ENCODE peak calls at places on chromosomes 1 and 21, in seven cellular contexts. One of them, this sample, is unnamed.

GRCh38 chr1:58293388-58293787 is 253.1 kb downstream of the OMA1 start:
- DNase-seq in choroid plexus epithelial cell: no peak
- DNase-seq in fibroblast of pulmonary artery: no peak
- DNase-seq in BE2C: no peak
- DNase-seq in D721Med: no peak
- DNase-seq in left ventricle myocardium inferior: no peak
- DNase-seq in progenitor cell of endocrine pancreas: no peak
- DNase-seq in this sample: no peak

GRCh38 chr1:20312310-20312709 is 21.6 kb downstream of the VWA5B1 start:
- DNase-seq in choroid plexus epithelial cell: no peak
- DNase-seq in fibroblast of pulmonary artery: no peak
- DNase-seq in BE2C: no peak
- DNase-seq in D721Med: no peak
- DNase-seq in left ventricle myocardium inferior: no peak
- DNase-seq in progenitor cell of endocrine pancreas: no peak
- DNase-seq in this sample: no peak

GRCh38 chr1:2948751-2949680 is 72.3 kb upstream of the ACTRT2 start:
- DNase-seq in choroid plexus epithelial cell: no peak
- DNase-seq in fibroblast of pulmonary artery: no peak
- DNase-seq in BE2C: no peak
- DNase-seq in D721Med: no peak
- DNase-seq in left ventricle myocardium inferior: peak
- DNase-seq in progenitor cell of endocrine pancreas: no peak
- DNase-seq in this sample: no peak

GRCh38 chr1:28776341-28776740 is 35.6 kb upstream of the OPRD1 start:
- DNase-seq in choroid plexus epithelial cell: no peak
- DNase-seq in fibroblast of pulmonary artery: no peak
- DNase-seq in BE2C: no peak
- DNase-seq in D721Med: no peak
- DNase-seq in left ventricle myocardium inferior: no peak
- DNase-seq in progenitor cell of endocrine pancreas: no peak
- DNase-seq in this sample: no peak

GRCh38 chr1:15703562-15703961 is 19.4 kb downstream of the PLEKHM2 start:
- DNase-seq in choroid plexus epithelial cell: peak
- DNase-seq in fibroblast of pulmonary artery: peak
- DNase-seq in BE2C: no peak
- DNase-seq in D721Med: no peak
- DNase-seq in left ventricle myocardium inferior: peak
- DNase-seq in progenitor cell of endocrine pancreas: no peak
- DNase-seq in this sample: peak

GRCh38 chr1:53186533-53186932 is 10.1 kb upstream of the CPT2 start:
- DNase-seq in choroid plexus epithelial cell: no peak
- DNase-seq in fibroblast of pulmonary artery: no peak
- DNase-seq in BE2C: no peak
- DNase-seq in D721Med: no peak
- DNase-seq in left ventricle myocardium inferior: no peak
- DNase-seq in progenitor cell of endocrine pancreas: no peak
- DNase-seq in this sample: no peak

GRCh38 chr1:107546571-107546970 is 405.7 kb downstream of the NTNG1 start:
- DNase-seq in choroid plexus epithelial cell: no peak
- DNase-seq in fibroblast of pulmonary artery: no peak
- DNase-seq in BE2C: no peak
- DNase-seq in D721Med: no peak
- DNase-seq in left ventricle myocardium inferior: no peak
- DNase-seq in progenitor cell of endocrine pancreas: no peak
- DNase-seq in this sample: no peak

GRCh38 chr1:26862781-26863676 is at the start of gene SFN:
- DNase-seq in choroid plexus epithelial cell: no peak
- DNase-seq in fibroblast of pulmonary artery: no peak
- DNase-seq in BE2C: no peak
- DNase-seq in D721Med: no peak
- DNase-seq in left ventricle myocardium inferior: no peak
- DNase-seq in progenitor cell of endocrine pancreas: no peak
- DNase-seq in this sample: no peak

GRCh38 chr1:221887091-221887746 is 145.3 kb upstream of the DUSP10 start:
- DNase-seq in choroid plexus epithelial cell: peak
- DNase-seq in fibroblast of pulmonary artery: peak
- DNase-seq in BE2C: peak
- DNase-seq in D721Med: no peak
- DNase-seq in left ventricle myocardium inferior: peak
- DNase-seq in progenitor cell of endocrine pancreas: no peak
- DNase-seq in this sample: no peak

GRCh38 chr1:208557046-208557445 is 312.9 kb upstream of the PLXNA2 start:
- DNase-seq in choroid plexus epithelial cell: no peak
- DNase-seq in fibroblast of pulmonary artery: no peak
- DNase-seq in BE2C: no peak
- DNase-seq in D721Med: no peak
- DNase-seq in left ventricle myocardium inferior: no peak
- DNase-seq in progenitor cell of endocrine pancreas: no peak
- DNase-seq in this sample: no peak

GRCh38 chr1:59393211-59394180 is 96.6 kb downstream of the FGGY start:
- DNase-seq in choroid plexus epithelial cell: peak
- DNase-seq in fibroblast of pulmonary artery: peak
- DNase-seq in BE2C: no peak
- DNase-seq in D721Med: no peak
- DNase-seq in left ventricle myocardium inferior: peak
- DNase-seq in progenitor cell of endocrine pancreas: no peak
- DNase-seq in this sample: peak

GRCh38 chr1:37989381-37989930 is 366 bp downstream of the SF3A3 start:
- DNase-seq in choroid plexus epithelial cell: peak
- DNase-seq in fibroblast of pulmonary artery: no peak
- DNase-seq in BE2C: no peak
- DNase-seq in D721Med: no peak
- DNase-seq in left ventricle myocardium inferior: no peak
- DNase-seq in progenitor cell of endocrine pancreas: no peak
- DNase-seq in this sample: no peak

GRCh38 chr21:18499761-18500376 is 96.3 kb upstream of the TMPRSS15 start:
- DNase-seq in choroid plexus epithelial cell: peak
- DNase-seq in fibroblast of pulmonary artery: peak
- DNase-seq in BE2C: peak
- DNase-seq in D721Med: no peak
- DNase-seq in left ventricle myocardium inferior: peak
- DNase-seq in progenitor cell of endocrine pancreas: peak
- DNase-seq in this sample: peak

GRCh38 chr1:185213086-185213485 is 56.1 kb downstream of the SWT1 start:
- DNase-seq in choroid plexus epithelial cell: peak
- DNase-seq in fibroblast of pulmonary artery: no peak
- DNase-seq in BE2C: no peak
- DNase-seq in D721Med: no peak
- DNase-seq in left ventricle myocardium inferior: no peak
- DNase-seq in progenitor cell of endocrine pancreas: no peak
- DNase-seq in this sample: no peak

GRCh38 chr1:113812661-113813135 is 422 bp upstream of the RSBN1 start:
- DNase-seq in choroid plexus epithelial cell: peak
- DNase-seq in fibroblast of pulmonary artery: no peak
- DNase-seq in BE2C: no peak
- DNase-seq in D721Med: no peak
- DNase-seq in left ventricle myocardium inferior: no peak
- DNase-seq in progenitor cell of endocrine pancreas: no peak
- DNase-seq in this sample: no peak

GRCh38 chr1:100721502-100722205 is 2.1 kb downstream of the VCAM1 start:
- DNase-seq in choroid plexus epithelial cell: peak
- DNase-seq in fibroblast of pulmonary artery: peak
- DNase-seq in BE2C: no peak
- DNase-seq in D721Med: no peak
- DNase-seq in left ventricle myocardium inferior: no peak
- DNase-seq in progenitor cell of endocrine pancreas: no peak
- DNase-seq in this sample: no peak

GRCh38 chr1:217059401-217059800 is 336.2 kb upstream of the ESRRG start:
- DNase-seq in choroid plexus epithelial cell: no peak
- DNase-seq in fibroblast of pulmonary artery: no peak
- DNase-seq in BE2C: no peak
- DNase-seq in D721Med: no peak
- DNase-seq in left ventricle myocardium inferior: no peak
- DNase-seq in progenitor cell of endocrine pancreas: no peak
- DNase-seq in this sample: no peak

GRCh38 chr1:220819627-220820026 is 32.9 kb downstream of the MTARC1 start:
- DNase-seq in choroid plexus epithelial cell: no peak
- DNase-seq in fibroblast of pulmonary artery: no peak
- DNase-seq in BE2C: no peak
- DNase-seq in D721Med: no peak
- DNase-seq in left ventricle myocardium inferior: no peak
- DNase-seq in progenitor cell of endocrine pancreas: no peak
- DNase-seq in this sample: no peak

GRCh38 chr1:7666249-7666648 is 104.8 kb upstream of the VAMP3 start:
- DNase-seq in choroid plexus epithelial cell: no peak
- DNase-seq in fibroblast of pulmonary artery: no peak
- DNase-seq in BE2C: no peak
- DNase-seq in D721Med: no peak
- DNase-seq in left ventricle myocardium inferior: no peak
- DNase-seq in progenitor cell of endocrine pancreas: no peak
- DNase-seq in this sample: no peak

GRCh38 chr1:205505076-205505729 is 734 bp downstream of the CDK18 start:
- DNase-seq in choroid plexus epithelial cell: no peak
- DNase-seq in fibroblast of pulmonary artery: no peak
- DNase-seq in BE2C: no peak
- DNase-seq in D721Med: no peak
- DNase-seq in left ventricle myocardium inferior: peak
- DNase-seq in progenitor cell of endocrine pancreas: no peak
- DNase-seq in this sample: no peak

GRCh38 chr1:67700692-67701410 is 15.8 kb downstream of the GADD45A start:
- DNase-seq in choroid plexus epithelial cell: peak
- DNase-seq in fibroblast of pulmonary artery: peak
- DNase-seq in BE2C: peak
- DNase-seq in D721Med: no peak
- DNase-seq in left ventricle myocardium inferior: no peak
- DNase-seq in progenitor cell of endocrine pancreas: peak
- DNase-seq in this sample: peak

DNA sequence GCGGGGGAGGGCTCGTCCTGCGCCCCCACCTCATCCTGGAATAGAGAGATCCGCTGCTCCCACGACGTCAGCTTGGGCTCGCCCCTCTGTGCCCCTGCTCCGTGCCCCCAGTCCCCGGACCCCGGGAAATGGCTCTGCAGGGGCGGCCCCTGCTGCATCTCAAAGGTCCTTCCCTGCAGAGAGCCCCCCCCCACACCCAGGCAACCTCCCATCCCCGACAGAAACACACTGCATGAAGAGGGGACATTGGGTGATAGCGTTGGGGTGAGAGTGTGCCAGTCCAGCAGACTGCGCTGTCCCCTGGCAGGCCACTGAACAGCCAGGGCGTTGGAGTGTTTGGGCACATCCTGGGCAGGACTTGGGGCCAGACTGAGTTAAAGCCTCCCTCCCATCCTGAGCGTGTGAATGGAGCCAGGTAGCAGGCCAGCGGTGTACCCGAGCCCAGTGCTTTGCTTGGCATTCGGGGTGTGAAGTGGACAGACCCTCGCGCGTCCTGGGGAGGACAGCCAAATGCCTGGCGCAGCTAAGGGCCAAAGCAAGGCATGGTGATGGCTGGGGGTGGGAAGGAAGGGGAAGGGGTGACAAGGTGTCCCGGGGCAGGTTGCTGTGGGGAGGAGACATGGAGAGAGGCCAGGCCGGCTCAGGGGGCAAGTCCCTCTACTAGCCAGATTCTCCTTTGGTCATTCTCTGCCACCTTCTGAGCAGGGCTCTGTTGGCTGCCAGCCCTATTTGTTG is 633 bp upstream of the ETNK2 start:
- DNase-seq in choroid plexus epithelial cell: no peak
- DNase-seq in fibroblast of pulmonary artery: no peak
- DNase-seq in BE2C: no peak
- DNase-seq in D721Med: no peak
- DNase-seq in left ventricle myocardium inferior: no peak
- DNase-seq in progenitor cell of endocrine pancreas: no peak
- DNase-seq in this sample: no peak
- TF ChIP-seq CTCF in choroid plexus epithelial cell: no peak
- TF ChIP-seq CTCF in fibroblast of pulmonary artery: no peak
- TF ChIP-seq CTCF in BE2C: no peak
- TF ChIP-seq CTCF in D721Med: no peak
- TF ChIP-seq CTCF in left ventricle myocardium inferior: no peak
- TF ChIP-seq CTCF in progenitor cell of endocrine pancreas: no peak
- TF ChIP-seq CTCF in this sample: no peak

GRCh38 chr21:45543371-45543709 is 1.1 kb upstream of the SLC19A1 start:
- DNase-seq in choroid plexus epithelial cell: no peak
- DNase-seq in fibroblast of pulmonary artery: no peak
- DNase-seq in BE2C: no peak
- DNase-seq in D721Med: no peak
- DNase-seq in left ventricle myocardium inferior: peak
- DNase-seq in progenitor cell of endocrine pancreas: no peak
- DNase-seq in this sample: no peak

GRCh38 chr21:45543710-45544448 is 1.6 kb upstream of the SLC19A1 start:
- DNase-seq in choroid plexus epithelial cell: no peak
- DNase-seq in fibroblast of pulmonary artery: no peak
- DNase-seq in BE2C: no peak
- DNase-seq in D721Med: no peak
- DNase-seq in left ventricle myocardium inferior: peak
- DNase-seq in progenitor cell of endocrine pancreas: no peak
- DNase-seq in this sample: no peak

GRCh38 chr21:45542667-45543370 is 579 bp upstream of the SLC19A1 start:
- DNase-seq in choroid plexus epithelial cell: no peak
- DNase-seq in fibroblast of pulmonary artery: no peak
- DNase-seq in BE2C: no peak
- DNase-seq in D721Med: no peak
- DNase-seq in left ventricle myocardium inferior: peak
- DNase-seq in progenitor cell of endocrine pancreas: peak
- DNase-seq in this sample: no peak

GRCh38 chr21:45541221-45542039 is 810 bp downstream of the SLC19A1 start:
- DNase-seq in choroid plexus epithelial cell: peak
- DNase-seq in fibroblast of pulmonary artery: peak
- DNase-seq in BE2C: peak
- DNase-seq in D721Med: peak
- DNase-seq in left ventricle myocardium inferior: peak
- DNase-seq in progenitor cell of endocrine pancreas: peak
- DNase-seq in this sample: peak

DNA sequence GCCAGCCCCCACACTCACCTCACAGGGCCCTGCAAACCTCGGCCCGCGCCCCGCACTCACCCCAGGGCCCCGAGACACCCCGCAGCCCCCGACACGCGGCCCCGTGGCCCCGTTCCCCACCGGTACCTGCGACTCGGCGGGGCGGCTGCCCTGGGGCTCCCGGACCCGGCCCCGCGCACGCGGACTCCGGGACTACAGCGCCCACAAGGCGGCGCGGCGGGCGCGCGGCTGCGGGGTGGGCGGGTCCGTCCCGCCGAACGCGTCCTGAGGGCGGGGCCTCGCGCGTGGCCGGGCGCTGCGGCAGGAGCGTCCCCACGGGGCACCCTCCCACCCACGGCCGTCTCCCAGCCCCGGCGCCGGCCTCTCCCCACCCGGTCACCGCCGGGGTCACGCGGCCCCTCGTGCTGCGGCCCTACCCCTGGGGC is at the start of gene SLC19A1:
- DNase-seq in choroid plexus epithelial cell: peak
- DNase-seq in fibroblast of pulmonary artery: peak
- DNase-seq in BE2C: peak
- DNase-seq in D721Med: peak
- DNase-seq in left ventricle myocardium inferior: peak
- DNase-seq in progenitor cell of endocrine pancreas: peak
- DNase-seq in this sample: peak
- TF ChIP-seq CTCF in choroid plexus epithelial cell: peak
- TF ChIP-seq CTCF in fibroblast of pulmonary artery: no peak
- TF ChIP-seq CTCF in BE2C: no peak
- TF ChIP-seq CTCF in D721Med: no peak
- TF ChIP-seq CTCF in left ventricle myocardium inferior: peak
- TF ChIP-seq CTCF in progenitor cell of endocrine pancreas: peak
- TF ChIP-seq CTCF in this sample: peak

GRCh38 chr1:41513388-41513745 is 28.9 kb upstream of the EDN2 start:
- DNase-seq in choroid plexus epithelial cell: no peak
- DNase-seq in fibroblast of pulmonary artery: no peak
- DNase-seq in BE2C: peak
- DNase-seq in D721Med: no peak
- DNase-seq in left ventricle myocardium inferior: no peak
- DNase-seq in progenitor cell of endocrine pancreas: no peak
- DNase-seq in this sample: no peak
- TF ChIP-seq CTCF in choroid plexus epithelial cell: peak
- TF ChIP-seq CTCF in fibroblast of pulmonary artery: peak
- TF ChIP-seq CTCF in BE2C: peak
- TF ChIP-seq CTCF in D721Med: peak
- TF ChIP-seq CTCF in left ventricle myocardium inferior: peak
- TF ChIP-seq CTCF in progenitor cell of endocrine pancreas: peak
- TF ChIP-seq CTCF in this sample: peak

GRCh38 chr1:198637157-198637556 is 1.7 kb upstream of the PTPRC start:
- DNase-seq in choroid plexus epithelial cell: no peak
- DNase-seq in fibroblast of pulmonary artery: no peak
- DNase-seq in BE2C: no peak
- DNase-seq in D721Med: no peak
- DNase-seq in left ventricle myocardium inferior: no peak
- DNase-seq in progenitor cell of endocrine pancreas: no peak
- DNase-seq in this sample: no peak
- TF ChIP-seq CTCF in choroid plexus epithelial cell: no peak
- TF ChIP-seq CTCF in fibroblast of pulmonary artery: no peak
- TF ChIP-seq CTCF in BE2C: no peak
- TF ChIP-seq CTCF in D721Med: no peak
- TF ChIP-seq CTCF in left ventricle myocardium inferior: no peak
- TF ChIP-seq CTCF in progenitor cell of endocrine pancreas: no peak
- TF ChIP-seq CTCF in this sample: no peak